ENCODE peak calls at places on chromosomes 11 and 22, in seven cellular contexts. R is GDM1; A is activated T-cell treated with anti-CD3 and anti-CD28 coated beads, Interleukin-2, amount 50 U/mL, for 4 hours; W is pancreas; L is effector CD4-positive, alpha-beta T cell; B is dorsolateral prefrontal cortex; O is activated CD8-positive, alpha-beta T cell treated with anti-CD3 and anti-CD28 coated beads, Interleukin-2, amount 10 ng/mL, durations not matched to agents 7 days and 5 days. J is an unnamed sample.

GRCh38 chr11:46359936-46360335 is 12.7 kb downstream of the DGKZ start:
- DNase-seq in O (no peak), L (no peak), R (no peak), A (no peak), B (no peak), W (no peak), J (no peak)

GRCh38 chr11:129928923-129929692 is 33.7 kb upstream of the NFRKB start:
- DNase-seq in R (no peak), L (no peak), A (no peak), W (no peak), O (no peak), B (no peak), J (no peak)

GRCh38 chr11:29641201-29641600 is 375.6 kb downstream of the KCNA4 start:
- DNase-seq in O (no peak), A (no peak), R (no peak), B (no peak), W (no peak), L (no peak), J (no peak)

GRCh38 chr11:69585385-69585784 is 55.6 kb upstream of the CCND1 start:
- DNase-seq in R (no peak), O (no peak), A (no peak), W (no peak), B (no peak), L (no peak), J (no peak)

GRCh38 chr11:58658553-58659080 is 36.2 kb downstream of the CNTF start:
- DNase-seq in B (no peak), O (no peak), L (no peak), A (no peak), W (no peak), R (no peak), J (no peak)

GRCh38 chr22:48714231-48714630 is 1113.4 kb downstream of the BRD1 start:
- DNase-seq in B (peak), L (no peak), R (no peak), A (no peak), O (no peak), W (no peak), J (no peak)

GRCh38 chr22:32567544-32567943 is 92.9 kb downstream of the FBXO7 start:
- DNase-seq in W (no peak), R (no peak), O (no peak), B (no peak), A (no peak), L (no peak), J (no peak)

GRCh38 chr11:12765428-12765827 is 91.2 kb downstream of the TEAD1 start:
- DNase-seq in R (no peak), B (peak), A (no peak), L (no peak), O (no peak), W (no peak), J (peak)

GRCh38 chr11:130601141-130601540 is 152.7 kb downstream of the ADAMTS15 start:
- DNase-seq in B (no peak), O (no peak), W (no peak), L (no peak), A (no peak), R (no peak), J (no peak)

GRCh38 chr11:44016546-44017442 is 31.0 kb upstream of the ACCSL start:
- DNase-seq in R (no peak), W (peak), A (no peak), O (no peak), L (no peak), B (no peak), J (no peak)

GRCh38 chr11:66956689-66957290 is 1.4 kb downstream of the PC start:
- DNase-seq in W (no peak), R (no peak), B (no peak), L (no peak), A (no peak), O (no peak), J (peak)

GRCh38 chr11:129814244-129814992 is 1.2 kb upstream of the TMEM45B start:
- DNase-seq in W (no peak), O (peak), L (peak), R (no peak), A (peak), B (no peak), J (no peak)

GRCh38 chr11:47510231-47510630 is 42.7 kb downstream of the CELF1 start:
- DNase-seq in W (no peak), A (no peak), R (no peak), L (no peak), B (no peak), O (no peak), J (no peak)

GRCh38 chr11:67999704-68000103 is 4.2 kb downstream of the UNC93B1 start:
- DNase-seq in R (no peak), A (no peak), O (no peak), B (no peak), W (no peak), L (no peak), J (no peak)

GRCh38 chr11:44774131-44774530 is 47.4 kb downstream of the TSPAN18 start:
- DNase-seq in W (peak), R (no peak), L (no peak), A (no peak), B (no peak), O (no peak), J (no peak)

GRCh38 chr11:114058026-114058706 is 1.3 kb upstream of the ZBTB16 start:
- DNase-seq in W (no peak), L (no peak), O (no peak), A (no peak), B (no peak), R (no peak), J (no peak)

GRCh38 chr22:44524806-44525205 is 26.8 kb upstream of the RTL6 start:
- DNase-seq in W (no peak), O (no peak), R (no peak), L (no peak), A (no peak), B (no peak), J (no peak)

GRCh38 chr11:116687458-116688201 is 85.2 kb downstream of the BUD13 start:
- DNase-seq in A (no peak), R (no peak), L (no peak), O (no peak), W (no peak), B (no peak), J (no peak)

GRCh38 chr22:40728731-40729189 is 49.5 kb downstream of the MCHR1 start:
- DNase-seq in B (no peak), A (peak), O (peak), W (no peak), L (peak), R (peak), J (no peak)

GRCh38 chr11:110991621-110992355 is 253.7 kb upstream of the POU2AF2 start:
- DNase-seq in L (no peak), B (no peak), W (no peak), A (no peak), R (no peak), O (no peak), J (peak)

GRCh38 chr11:107844041-107844440 is 14.5 kb downstream of the SLC35F2 start:
- DNase-seq in B (no peak), R (no peak), O (no peak), A (no peak), W (no peak), L (no peak), J (no peak)

GRCh38 chr11:10524471-10524870 is 16.5 kb downstream of the RNF141 start:
- DNase-seq in B (no peak), L (no peak), O (no peak), W (no peak), A (no peak), R (no peak), J (no peak)

GRCh38 chr11:94638278-94638901 is 71.2 kb downstream of the PIWIL4 start:
- DNase-seq in A (no peak), W (no peak), R (no peak), B (no peak), O (no peak), L (no peak), J (no peak)

GRCh38 chr11:95611827-95612226 is 177.8 kb downstream of the FAM76B start:
- DNase-seq in B (no peak), W (no peak), O (no peak), R (no peak), A (no peak), L (no peak), J (no peak)

GRCh38 chr11:46888636-46889035 is 29.7 kb downstream of the LRP4 start:
- DNase-seq in B (no peak), L (no peak), R (no peak), O (no peak), W (no peak), A (no peak), J (no peak)

GRCh38 chr11:60334005-60334620 is 7.1 kb downstream of the MS4A6E start:
- DNase-seq in R (peak), L (peak), B (no peak), W (peak), O (peak), A (peak), J (no peak)

GRCh38 chr11:95088946-95089619 is 563 bp upstream of the ENDOD1 start:
- DNase-seq in R (peak), L (no peak), W (no peak), B (no peak), O (peak), A (no peak), J (no peak)

GRCh38 chr11:56509439-56509838 is 18.3 kb upstream of the OR5M8 start:
- DNase-seq in O (no peak), A (no peak), L (no peak), W (no peak), R (no peak), B (no peak), J (no peak)

GRCh38 chr11:803770-804598 is 1.0 kb downstream of the PIDD1 start:
- DNase-seq in L (no peak), O (no peak), B (no peak), W (no peak), A (no peak), R (no peak), J (no peak)

GRCh38 chr11:87236368-87236767 is 198.6 kb downstream of the TMEM135 start:
- DNase-seq in W (no peak), L (no peak), B (no peak), A (no peak), O (no peak), R (no peak), J (no peak)

GRCh38 chr11:2804701-2805387 is 80.7 kb downstream of the CDKN1C start:
- DNase-seq in R (no peak), W (peak), B (peak), O (no peak), A (peak), L (no peak), J (no peak)